ENCODE peak calls at places on chromosomes 2 and 18, in seven cellular contexts. F is CD8-positive, alpha-beta T cell; G is ovary; N is thoracic aorta; T is stomach; E is psoas muscle; C is small intestine. W is an unnamed sample.

GRCh38 chr2:96526101-96526591 is 10.4 kb upstream of the ARID5A start:
- DNase-seq in F (no peak), E (peak; percentile 44), G (no peak), T (no peak), C (no peak), N (no peak), W (no peak)

GRCh38 chr2:5540856-5541255 is 151.3 kb upstream of the SOX11 start:
- DNase-seq in C (no peak), G (no peak), N (no peak), F (no peak), T (no peak), E (no peak), W (no peak)

GRCh38 chr2:24928036-24928435 is 8.0 kb upstream of the ADCY3 start:
- DNase-seq in F (no peak), G (no peak), C (no peak), E (no peak), N (no peak), T (no peak), W (no peak)

GRCh38 chr2:176080540-176081355 is 3.0 kb downstream of the EVX2 start:
- DNase-seq in T (no peak), N (no peak), F (peak; percentile 9), G (no peak), C (no peak), E (no peak), W (no peak)

GRCh38 chr2:8441986-8442385 is 239.9 kb upstream of the ID2 start:
- DNase-seq in F (no peak), N (no peak), E (no peak), G (no peak), T (no peak), C (no peak), W (no peak)

GRCh38 chr2:120422761-120423160 is 76.8 kb downstream of the INHBB start:
- DNase-seq in E (no peak), G (no peak), C (no peak), T (peak; percentile 22), N (no peak), F (no peak), W (no peak)

GRCh38 chr18:12391487-12392136 is 14.6 kb upstream of the AFG3L2 start:
- DNase-seq in C (peak; percentile 54), N (no peak), T (peak; percentile 61), G (peak; percentile 66), E (peak; percentile 56), F (peak; percentile 51), W (peak; percentile 46)

GRCh38 chr2:235747868-235748144 is 254.0 kb downstream of the AGAP1 start:
- DNase-seq in C (peak; percentile 12), F (no peak), E (no peak), G (no peak), T (no peak), N (no peak), W (no peak)

GRCh38 chr18:39602112-39602511 is 2036.5 kb upstream of the CELF4 start:
- DNase-seq in E (no peak), F (no peak), N (no peak), C (no peak), G (no peak), T (no peak), W (no peak)

GRCh38 chr2:231606941-231607340 is 14.3 kb downstream of the TEX44 start:
- DNase-seq in G (no peak), T (no peak), N (no peak), C (no peak), F (no peak), E (no peak), W (no peak)

GRCh38 chr2:160043265-160043664 is 19.1 kb downstream of the PLA2R1 start:
- DNase-seq in E (no peak), G (no peak), T (no peak), C (no peak), N (no peak), F (no peak), W (no peak)

GRCh38 chr18:24446953-24447537 is 13.4 kb upstream of the HRH4 start:
- DNase-seq in E (no peak), N (no peak), T (no peak), G (no peak), F (no peak), C (peak; percentile 41), W (no peak)

GRCh38 chr2:8525582-8526402 is 156.1 kb upstream of the ID2 start:
- DNase-seq in T (peak; percentile 93), E (peak; percentile 82), F (no peak), C (peak; percentile 69), G (peak; percentile 58), N (no peak), W (peak; percentile 89)

GRCh38 chr2:112805542-112805941 is 21.2 kb upstream of the IL1A start:
- DNase-seq in N (no peak), T (no peak), G (no peak), F (no peak), C (no peak), E (no peak), W (no peak)

GRCh38 chr2:206274434-206275273 is at the start of gene ZDBF2:
- DNase-seq in F (peak; percentile 27), N (no peak), G (peak; percentile 73), E (peak; percentile 70), T (peak; percentile 63), C (peak; percentile 45), W (no peak)

GRCh38 chr2:170218456-170218855 is 40.5 kb downstream of the MYO3B start:
- DNase-seq in C (no peak), F (no peak), E (no peak), G (no peak), T (no peak), N (no peak), W (no peak)

GRCh38 chr2:62741127-62741526 is 35.6 kb downstream of the EHBP1 start:
- DNase-seq in T (no peak), C (no peak), N (no peak), E (no peak), G (no peak), F (no peak), W (no peak)

GRCh38 chr18:45386256-45386655 is 229.0 kb upstream of the SLC14A2 start:
- DNase-seq in N (no peak), C (no peak), E (peak; percentile 65), G (no peak), T (no peak), F (no peak), W (no peak)

GRCh38 chr2:1484131-1484884 is 71.0 kb downstream of the TPO start:
- DNase-seq in F (no peak), N (no peak), C (no peak), E (no peak), T (peak; percentile 23), G (no peak), W (no peak)

GRCh38 chr18:57776767-57777166 is 26.3 kb downstream of the ATP8B1 start:
- DNase-seq in N (no peak), T (no peak), F (no peak), E (no peak), C (no peak), G (no peak), W (no peak)

GRCh38 chr2:45843136-45843535 is 191.7 kb downstream of the PRKCE start:
- DNase-seq in T (no peak), C (no peak), F (no peak), G (no peak), N (no peak), E (no peak), W (no peak)

GRCh38 chr18:24400587-24400986 is 3.0 kb upstream of the OSBPL1A start:
- DNase-seq in C (no peak), E (no peak), T (no peak), F (no peak), N (no peak), G (no peak), W (no peak)

GRCh38 chr2:127951031-127951430 is 65.3 kb upstream of the AMMECR1L start:
- DNase-seq in G (no peak), C (no peak), F (no peak), N (no peak), E (no peak), T (no peak), W (no peak)

DNA sequence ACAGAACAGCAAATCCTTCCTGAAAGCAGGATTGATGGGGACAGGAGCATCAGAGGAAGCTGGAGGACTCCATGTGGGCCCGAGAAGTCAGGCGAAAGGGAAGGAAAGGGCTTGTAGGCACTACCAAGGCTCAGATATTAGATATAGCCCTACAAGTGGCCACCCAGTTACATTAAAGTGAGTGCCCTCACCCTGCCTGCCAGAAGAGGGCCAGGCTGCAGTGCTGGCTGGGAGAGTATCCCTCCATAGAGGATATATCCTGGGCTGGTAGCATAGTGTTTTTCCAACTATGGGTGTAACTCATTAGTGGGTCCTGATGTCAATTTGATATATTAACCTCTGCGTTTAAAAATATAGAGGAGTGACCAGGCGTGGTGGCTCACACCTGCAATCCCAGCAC is 285.2 kb downstream of the MYCN start:
- DNase-seq in G (no peak), F (no peak), N (no peak), E (no peak), C (no peak), T (no peak), W (no peak)
- H3K9me3 ChIP-seq in G (no peaks in the 10 kb centered on the region), F (no peaks in the 10 kb centered on the region), N (no peaks in the 10 kb centered on the region), E (no peaks in the 10 kb centered on the region), C (no peaks in the 10 kb centered on the region), T (no peaks in the 10 kb centered on the region), W (no peaks in the 10 kb centered on the region)

GRCh38 chr2:240529344-240529999 is 28.3 kb downstream of the ANKMY1 start:
- DNase-seq in C (no peak), G (no peak), T (no peak), E (no peak), F (no peak), N (no peak), W (no peak)

GRCh38 chr2:240530181-240530580 is 27.6 kb downstream of the ANKMY1 start:
- DNase-seq in E (no peak), C (no peak), T (no peak), G (no peak), F (no peak), N (no peak), W (no peak)

GRCh38 chr2:240526521-240526920 is 31.3 kb downstream of the ANKMY1 start:
- DNase-seq in F (no peak), C (no peak), N (no peak), T (no peak), E (no peak), G (no peak), W (no peak)

GRCh38 chr2:240527153-240527750 is 30.5 kb downstream of the ANKMY1 start:
- DNase-seq in F (no peak), C (no peak), T (no peak), G (no peak), E (no peak), N (no peak), W (no peak)

GRCh38 chr2:240528406-240529040 is 29.3 kb downstream of the ANKMY1 start:
- DNase-seq in F (no peak), C (no peak), G (no peak), E (no peak), N (no peak), T (no peak), W (no peak)
- H3K9me3 ChIP-seq in F (peaks cover 14% of the 10 kb centered on the region), C (no peaks in the 10 kb centered on the region), G (no peaks in the 10 kb centered on the region), E (peaks cover 8% of the 10 kb centered on the region), N (peaks cover 9% of the 10 kb centered on the region), T (peaks cover 58% of the 10 kb centered on the region), W (peaks cover 5% of the 10 kb centered on the region)

GRCh38 chr18:78895207-78896001 is 84.2 kb upstream of the SALL3 start:
- DNase-seq in E (no peak), G (no peak), T (no peak), F (no peak), C (no peak), N (no peak), W (peak; percentile 24)
- H3K9me3 ChIP-seq in E (no peaks in the 10 kb centered on the region), G (no peaks in the 10 kb centered on the region), T (peaks cover 15% of the 10 kb centered on the region), F (no peaks in the 10 kb centered on the region), C (peaks cover under 1% of the 10 kb centered on the region), N (no peaks in the 10 kb centered on the region), W (no peaks in the 10 kb centered on the region)

DNA sequence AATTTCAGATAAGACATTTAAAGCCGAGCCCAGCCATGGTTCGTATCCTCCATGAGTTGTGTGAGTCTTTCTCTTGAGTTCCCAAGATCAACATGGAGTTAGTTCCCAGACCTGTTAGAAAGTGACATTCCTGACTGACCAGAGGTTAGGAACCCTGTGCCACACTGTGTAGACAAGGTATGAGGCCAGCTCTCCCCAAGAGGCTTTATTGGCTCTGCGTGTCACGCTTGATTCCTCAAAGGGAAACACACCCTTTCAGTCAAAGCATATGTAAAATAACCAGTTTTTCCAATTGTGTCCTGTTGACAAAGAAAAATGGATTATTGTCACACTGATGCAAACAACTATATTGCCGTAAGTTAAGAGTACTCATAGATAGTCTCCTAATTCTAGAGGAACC is 1.2 kb downstream of the SULT1C3 start:
- DNase-seq in F (no peak), N (no peak), E (no peak), C (no peak), T (no peak), G (no peak), W (no peak)
- H3K9me3 ChIP-seq in F (no peaks in the 10 kb centered on the region), N (peaks cover 12% of the 10 kb centered on the region), E (no peaks in the 10 kb centered on the region), C (no peaks in the 10 kb centered on the region), T (peaks cover 27% of the 10 kb centered on the region), G (no peaks in the 10 kb centered on the region), W (peaks cover 11% of the 10 kb centered on the region)

W was measured in lung.